ENCODE peak calls at places on chromosomes 12 and 14, in five cellular contexts. E, W, P, Y and F are unnamed samples.
A peak's percentile ranks its signal among the peaks of the same experiment; 100 is the strongest.

GRCh38 chr12:124814741-124815613 is 48.7 kb downstream of the SCARB1 start:
- ATAC-seq in E (peak; percentile 44), Y (no peak), W (no peak), P (peak; percentile 44), F (no peak)

GRCh38 chr12:124917135-124917840 is 2.8 kb upstream of the UBC start:
- ATAC-seq in W (peak; percentile 94), Y (peak; percentile 71), P (peak; percentile 91), E (peak; percentile 89), F (peak; percentile 92)

GRCh38 chr12:127928178-127928577 is 338.8 kb upstream of the TMEM132C start:
- ATAC-seq in W (no peak), Y (no peak), E (no peak), P (no peak), F (no peak)

GRCh38 chr14:69657961-69658360 is 46.6 kb downstream of the SUSD6 start:
- ATAC-seq in E (peak; percentile 54), Y (no peak), W (no peak), P (peak; percentile 89), F (peak; percentile 75)

GRCh38 chr12:41188058-41188840 is at the start of gene PDZRN4:
- ATAC-seq in P (peak; percentile 71), Y (no peak), E (peak; percentile 31), W (peak; percentile 47), F (peak; percentile 46)

GRCh38 chr12:51322452-51322851 is 1.5 kb downstream of the BIN2 start:
- ATAC-seq in E (no peak), P (no peak), W (no peak), Y (peak; percentile 40), F (no peak)

GRCh38 chr12:125013816-125014442 is 20.5 kb downstream of the BRI3BP start:
- ATAC-seq in P (peak; percentile 76), W (no peak), Y (no peak), E (no peak), F (no peak)

GRCh38 chr12:62903151-62903550 is 31.8 kb downstream of the PPM1H start:
- ATAC-seq in E (peak; percentile 45), W (peak; percentile 17), Y (no peak), P (no peak), F (no peak)